ENCODE peak calls at places on chromosomes 1 and 21, in four cellular contexts. E is endothelial cell of umbilical vein, N is mammary epithelial cell, L is neural progenitor cell. I is an unnamed sample.

GRCh38 chr21:33434770-33435360 is 31.7 kb downstream of the IFNGR2 start:
- DNase-seq in N (peak), E (peak), L (no peak), I (peak)

GRCh38 chr1:101219919-101220695 is 16.7 kb upstream of the S1PR1 start:
- DNase-seq in E (no peak), L (no peak), N (no peak), I (no peak)

GRCh38 chr1:34917017-34917416 is 12.4 kb downstream of the DLGAP3 start:
- DNase-seq in E (no peak), L (no peak), N (no peak), I (no peak)

GRCh38 chr1:118250232-118250631 is 65.2 kb upstream of the SPAG17 start:
- DNase-seq in L (peak), E (no peak), N (no peak), I (no peak)

GRCh38 chr1:206445116-206445515 is 25.2 kb upstream of the IKBKE start:
- DNase-seq in N (no peak), E (peak), L (no peak), I (no peak)

GRCh38 chr1:230807029-230807428 is 59.8 kb downstream of the CAPN9 start:
- DNase-seq in E (no peak), L (no peak), N (no peak), I (no peak)

GRCh38 chr1:117003253-117003875 is 1.8 kb downstream of the CD101 start:
- DNase-seq in N (no peak), E (no peak), L (no peak), I (no peak)

GRCh38 chr1:69510026-69510425 is 57.7 kb upstream of the LRRC7 start:
- DNase-seq in N (peak), E (no peak), L (no peak), I (peak)

GRCh38 chr1:223135176-223135575 is 7.9 kb downstream of the TLR5 start:
- DNase-seq in E (no peak), N (peak), L (no peak), I (peak)

GRCh38 chr1:211068976-211069375 is 65.0 kb downstream of the KCNH1 start:
- DNase-seq in E (no peak), N (no peak), L (no peak), I (no peak)

GRCh38 chr1:24828887-24829192 is 83.6 kb downstream of the CLIC4 start:
- DNase-seq in N (no peak), E (no peak), L (no peak), I (no peak)

GRCh38 chr1:151384584-151384983 is 12.1 kb upstream of the SELENBP1 start:
- DNase-seq in L (no peak), E (no peak), N (no peak), I (no peak)

GRCh38 chr1:184910596-184910995 is 63.7 kb downstream of the NIBAN1 start:
- DNase-seq in N (peak), E (no peak), L (peak), I (no peak)

GRCh38 chr1:51491166-51491981 is 27.7 kb downstream of the EPS15 start:
- DNase-seq in E (no peak), N (no peak), L (no peak), I (no peak)

GRCh38 chr1:28058168-28058567 is 30.2 kb downstream of the EYA3 start:
- DNase-seq in N (no peak), E (no peak), L (no peak), I (no peak)

GRCh38 chr1:92623187-92623778 is 136.6 kb upstream of the GFI1 start:
- DNase-seq in E (peak), N (no peak), L (no peak), I (peak)

GRCh38 chr1:227729881-227730629 is 5.0 kb downstream of the JMJD4 start:
- DNase-seq in N (peak), E (peak), L (peak), I (peak)

GRCh38 chr1:241591317-241591716 is 48.9 kb downstream of the CHML start:
- DNase-seq in N (peak), L (no peak), E (no peak), I (peak)

GRCh38 chr1:202200112-202200548 is 6.5 kb downstream of the LGR6 start:
- DNase-seq in L (no peak), E (no peak), N (peak), I (peak)

GRCh38 chr1:11918779-11919519 is 7.3 kb downstream of the KIAA2013 start:
- DNase-seq in L (no peak), E (no peak), N (peak), I (peak)

GRCh38 chr21:27564684-27565280 is 597.9 kb upstream of the ADAMTS5 start:
- DNase-seq in L (peak), E (peak), N (peak), I (peak)

GRCh38 chr1:3650248-3651010 is 526 bp upstream of the WRAP73 start:
- DNase-seq in E (no peak), N (no peak), L (no peak), I (no peak)
- TF ChIP-seq EZH2 in E (no peak), N (no peak), L (no peak), I (no peak)

DNA sequence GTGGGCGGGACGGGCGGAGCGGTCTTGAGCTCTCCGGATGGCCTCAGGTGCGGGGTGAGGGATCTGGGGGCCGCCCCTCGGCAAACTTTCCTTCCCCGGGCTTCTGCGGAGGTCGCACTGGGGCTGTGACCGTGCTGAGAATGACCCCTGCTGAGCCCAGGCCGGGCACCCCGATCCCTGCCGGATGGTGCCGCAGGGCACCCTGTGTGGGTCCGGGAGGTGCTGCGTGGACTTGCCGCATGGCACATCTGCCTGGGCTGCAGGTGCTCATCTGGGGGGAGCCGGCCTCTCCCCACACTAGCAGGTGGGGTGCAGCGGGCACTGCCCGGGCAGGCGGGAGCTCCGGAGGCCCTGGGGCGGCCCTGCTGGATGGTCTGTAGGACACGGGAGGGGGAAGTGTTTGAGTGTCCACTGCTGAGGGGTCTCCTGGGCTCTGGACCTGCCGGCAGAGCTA is 31.8 kb upstream of the PEX10 start:
- DNase-seq in N (no peak), E (no peak), L (no peak), I (no peak)
- TF ChIP-seq EZH2 in N (no peak), E (peak), L (no peak), I (no peak)

GRCh38 chr1:235650341-235651169 is 971 bp upstream of the GNG4 start:
- DNase-seq in L (peak), N (no peak), E (no peak), I (no peak)
- TF ChIP-seq EZH2 in L (peak), N (peak), E (peak), I (no peak)

DNA sequence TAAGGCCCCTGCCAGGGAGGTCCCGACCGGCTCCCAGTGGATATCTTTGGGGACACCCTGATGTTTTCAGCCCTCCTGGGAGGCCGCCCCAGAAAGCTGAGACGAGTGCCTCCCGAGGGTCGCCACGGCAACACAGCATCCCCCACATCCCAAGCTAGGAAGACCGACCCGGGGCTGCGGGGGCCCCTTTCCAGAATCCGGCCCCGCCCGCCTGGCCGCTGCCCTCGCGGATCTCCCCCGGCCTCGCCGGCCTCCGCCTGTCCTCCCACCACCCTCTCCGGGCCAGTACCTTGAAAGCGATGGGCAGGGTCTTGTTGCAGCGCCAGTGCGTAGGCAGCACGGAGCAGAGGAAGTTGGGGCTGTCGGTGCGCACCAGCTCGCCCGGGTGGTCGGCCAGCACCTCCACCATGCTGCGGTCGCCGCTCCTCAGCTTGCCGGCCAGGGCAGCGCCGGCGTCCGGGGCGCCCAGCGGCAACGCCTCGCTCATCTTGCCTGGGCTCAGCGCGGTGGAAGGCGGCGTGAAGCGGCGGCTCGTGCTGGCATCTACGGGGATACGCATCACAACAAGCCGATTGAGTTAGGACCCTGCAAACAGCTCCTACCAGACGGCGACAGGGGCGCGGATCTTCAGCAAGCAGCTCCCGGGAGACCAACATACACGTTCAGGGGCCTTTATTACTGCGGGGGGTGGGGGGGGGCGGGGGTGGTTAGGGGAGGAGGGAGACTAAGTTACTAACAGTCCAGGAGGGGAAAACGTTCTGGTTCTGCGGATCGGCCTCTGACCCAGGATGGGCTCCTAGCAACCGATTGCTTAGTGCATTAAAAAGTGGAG is 162.3 kb downstream of the RUNX1 start:
- DNase-seq in N (no peak), E (peak), L (peak), I (peak)
- TF ChIP-seq EZH2 in N (no peak), E (no peak), L (peak), I (no peak)

GRCh38 chr1:41918450-41919043 is at the start of gene HIVEP3:
- DNase-seq in E (peak), L (peak), N (peak), I (peak)
- TF ChIP-seq EZH2 in E (no peak), L (no peak), N (no peak), I (no peak)

GRCh38 chr1:20321573-20321972 is 30.9 kb downstream of the VWA5B1 start:
- DNase-seq in L (no peak), N (no peak), E (peak), I (no peak)
- TF ChIP-seq EZH2 in L (no peak), N (no peak), E (no peak), I (no peak)

I was measured in PC-3.